ENCODE peak calls at places on chromosomes 7 and 10, in four cellular contexts. C, Q, K and A are unnamed samples.
A peak's percentile ranks its signal among the peaks of the same experiment; 100 is the strongest.

GRCh38 chr7:42071372-42072261 is 165.4 kb downstream of the GLI3 start:
- DNase-seq in C (peak; percentile 86), Q (no peak), K (no peak), A (no peak)

GRCh38 chr10:102624094-102624493 is 20.2 kb upstream of the TRIM8 start:
- DNase-seq in C (no peak), Q (no peak), K (no peak), A (no peak)

GRCh38 chr7:141436676-141437075 is 114.5 kb upstream of the AGK start:
- DNase-seq in C (no peak), Q (no peak), K (no peak), A (no peak)

GRCh38 chr7:42972703-42973500 is 40.7 kb downstream of the MRPL32 start:
- DNase-seq in C (peak; percentile 97), Q (peak; percentile 71), K (no peak), A (peak; percentile 96)

GRCh38 chr10:103470755-103471653 is 8.0 kb downstream of the CALHM3 start:
- DNase-seq in C (peak; percentile 69), Q (no peak), K (peak; percentile 88), A (no peak)

GRCh38 chr10:12337973-12338372 is 11.4 kb upstream of the CAMK1D start:
- DNase-seq in C (no peak), Q (no peak), K (no peak), A (no peak)

GRCh38 chr7:88546808-88547207 is 212.7 kb upstream of the ZNF804B start:
- DNase-seq in C (no peak), Q (no peak), K (peak; percentile 19), A (no peak)

GRCh38 chr10:1393481-1393880 is 337.3 kb downstream of the WDR37 start:
- DNase-seq in C (no peak), Q (no peak), K (no peak), A (no peak)

GRCh38 chr7:100875356-100875751 is 451 bp downstream of the SRRT start:
- DNase-seq in C (no peak), Q (no peak), K (peak; percentile 59), A (no peak)

GRCh38 chr7:41996381-41997035 is 240.5 kb downstream of the GLI3 start:
- DNase-seq in C (peak; percentile 79), Q (no peak), K (no peak), A (peak; percentile 26)

GRCh38 chr10:107553470-107553869 is 389.0 kb upstream of the SORCS1 start:
- DNase-seq in C (peak; percentile 23), Q (no peak), K (no peak), A (no peak)

GRCh38 chr10:44965104-44965503 is 5.5 kb downstream of the RASSF4 start:
- DNase-seq in C (no peak), Q (no peak), K (no peak), A (no peak)

GRCh38 chr10:48520594-48520993 is 84.3 kb downstream of the ARHGAP22 start:
- DNase-seq in C (no peak), Q (peak; percentile 24), K (no peak), A (no peak)

GRCh38 chr7:44473295-44473694 is 17.2 kb downstream of the NUDCD3 start:
- DNase-seq in C (peak; percentile 33), Q (no peak), K (no peak), A (peak; percentile 30)

GRCh38 chr7:820341-820740 is 11.9 kb upstream of the SUN1 start:
- DNase-seq in C (no peak), Q (no peak), K (no peak), A (no peak)
- TF ChIP-seq CTCF in C (no peak), Q (no peak), K (no peak), A (no peak)

GRCh38 chr10:84608126-84608525 is 279.7 kb downstream of the CCSER2 start:
- DNase-seq in C (no peak), Q (no peak), K (no peak), A (no peak)

GRCh38 chr10:84607523-84607922 is 279.1 kb downstream of the CCSER2 start:
- DNase-seq in C (no peak), Q (peak; percentile 48), K (no peak), A (no peak)

GRCh38 chr10:84613336-84614021 is 285.1 kb downstream of the CCSER2 start:
- DNase-seq in C (peak; percentile 2), Q (no peak), K (no peak), A (peak; percentile 3)
- TF ChIP-seq CTCF in C (no peak), Q (no peak), K (peak; percentile 22), A (peak; percentile 54)

GRCh38 chr7:103748680-103749079 is 240.8 kb downstream of the RELN start:
- DNase-seq in C (no peak), Q (no peak), K (no peak), A (no peak)

GRCh38 chr7:103751476-103751875 is 238.0 kb downstream of the RELN start:
- DNase-seq in C (no peak), Q (no peak), K (no peak), A (no peak)

DNA sequence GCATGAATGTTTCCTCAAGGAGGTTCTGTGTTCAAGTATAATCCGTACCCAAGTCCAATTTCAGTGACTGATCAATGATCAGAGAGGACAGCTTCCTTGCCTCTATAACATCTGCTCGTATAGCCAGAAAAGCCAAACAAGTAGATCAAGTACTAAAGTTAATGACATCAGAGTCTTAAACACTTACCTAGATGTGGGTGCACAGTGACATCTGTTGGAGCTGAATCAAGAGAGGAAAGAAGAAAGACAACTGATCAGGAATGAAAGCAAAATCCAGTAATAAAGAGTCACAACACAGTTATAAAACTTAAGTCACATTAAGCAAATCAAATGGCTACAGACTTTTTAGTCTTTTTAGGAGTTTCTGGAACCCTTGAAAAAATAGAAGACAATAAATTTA is 236.5 kb downstream of the RELN start:
- DNase-seq in C (peak; percentile 8), Q (no peak), K (no peak), A (no peak)
- TF ChIP-seq CTCF in C (no peak), Q (no peak), K (no peak), A (peak; percentile 33)

GRCh38 chr7:123966936-123967335 is 41.9 kb downstream of the SPAM1 start:
- DNase-seq in C (peak; percentile 28), Q (no peak), K (no peak), A (no peak)
- TF ChIP-seq CTCF in C (peak; percentile 14), Q (no peak), K (no peak), A (no peak)

GRCh38 chr10:100827819-100828743 is 82.7 kb downstream of the PAX2 start:
- DNase-seq in C (no peak), Q (no peak), K (peak; percentile 60), A (no peak)

GRCh38 chr10:100828744-100829102 is 83.3 kb downstream of the PAX2 start:
- DNase-seq in C (no peak), Q (no peak), K (peak; percentile 70), A (no peak)

GRCh38 chr10:100830728-100831110 is 82.0 kb upstream of the SLF2 start:
- DNase-seq in C (no peak), Q (no peak), K (no peak), A (no peak)

GRCh38 chr10:100829933-100830727 is 82.6 kb upstream of the SLF2 start:
- DNase-seq in C (no peak), Q (no peak), K (no peak), A (no peak)

DNA sequence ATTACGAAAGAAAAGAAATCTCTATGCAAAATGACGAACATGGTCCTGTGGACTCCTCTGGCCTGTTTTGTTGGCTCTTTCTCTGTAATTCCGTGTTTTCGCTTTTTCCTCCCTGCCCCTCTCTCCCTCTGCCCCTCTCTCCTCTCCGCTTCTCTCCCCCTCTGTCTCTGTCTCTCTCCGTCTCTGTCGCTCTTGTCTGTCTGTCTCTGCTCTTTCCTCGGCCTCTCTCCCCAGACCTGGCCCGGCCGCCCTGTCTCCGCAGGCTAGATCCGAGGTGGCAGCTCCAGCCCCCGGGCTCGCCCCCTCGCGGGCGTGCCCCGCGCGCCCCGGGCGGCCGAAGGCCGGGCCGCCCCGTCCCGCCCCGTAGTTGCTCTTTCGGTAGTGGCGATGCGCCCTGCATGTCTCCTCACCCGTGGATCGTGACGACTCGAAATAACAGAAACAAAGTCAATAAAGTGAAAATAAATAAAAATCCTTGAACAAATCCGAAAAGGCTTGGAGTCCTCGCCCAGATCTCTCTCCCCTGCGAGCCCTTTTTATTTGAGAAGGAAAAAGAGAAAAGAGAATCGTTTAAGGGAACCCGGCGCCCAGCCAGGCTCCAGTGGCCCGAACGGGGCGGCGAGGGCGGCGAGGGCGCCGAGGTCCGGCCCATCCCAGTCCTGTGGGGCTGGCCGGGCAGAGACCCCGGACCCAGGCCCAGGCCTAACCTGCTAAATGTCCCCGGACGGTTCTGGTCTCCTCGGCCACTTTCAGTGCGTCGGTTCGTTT is 83.5 kb upstream of the SLF2 start:
- DNase-seq in C (no peak), Q (no peak), K (peak; percentile 39), A (no peak)
- TF ChIP-seq CTCF in C (no peak), Q (no peak), K (no peak), A (peak; percentile 16)